ENCODE peak calls at places on chromosomes 6 and 20, in eight cellular contexts. T is skeletal muscle cell; O is fibroblast of mammary gland; I is stimulated activated CD4-positive, alpha-beta T cell treated with anti-CD3 and anti-CD28 coated beads, TNF-alpha, amount 100 ng/mL, for 1 hour; A is mucosa of gallbladder; V is non-pigmented ciliary epithelial cell; Q is MV-4-11; N is progenitor cell of endocrine pancreas. U is an unnamed sample.

GRCh38 chr6:170178561-170179477 is 112.1 kb downstream of the DLL1 start:
- DNase-seq in V (peak), Q (no peak), O (peak), A (peak), I (no peak), T (no peak), N (no peak), U (no peak)

GRCh38 chr6:127641905-127642304 is 64.9 kb downstream of the C6orf58 start:
- DNase-seq in T (no peak), A (no peak), V (peak), I (no peak), O (peak), N (no peak), Q (peak), U (no peak)

GRCh38 chr6:89140347-89141159 is 5.3 kb upstream of the PM20D2 start:
- DNase-seq in N (no peak), A (no peak), I (no peak), O (peak), V (no peak), Q (no peak), T (no peak), U (no peak)

GRCh38 chr20:47350691-47351545 is 5.6 kb downstream of the ZMYND8 start:
- DNase-seq in O (no peak), Q (no peak), I (no peak), T (no peak), A (no peak), N (no peak), V (no peak), U (no peak)

GRCh38 chr6:7461416-7461815 is 71.8 kb downstream of the RIOK1 start:
- DNase-seq in I (no peak), A (no peak), Q (no peak), T (no peak), N (no peak), V (no peak), O (no peak), U (no peak)

GRCh38 chr6:170068496-170068895 is 222.4 kb downstream of the DLL1 start:
- DNase-seq in N (no peak), T (no peak), O (no peak), A (no peak), V (no peak), Q (no peak), I (no peak), U (peak)

GRCh38 chr6:79230149-79230548 is 4.3 kb downstream of the HMGN3 start:
- DNase-seq in Q (no peak), T (no peak), O (no peak), N (no peak), I (no peak), A (no peak), V (no peak), U (no peak)

GRCh38 chr6:6516643-6517042 is 71.9 kb upstream of the LY86 start:
- DNase-seq in A (no peak), V (no peak), O (peak), N (no peak), T (no peak), Q (no peak), I (no peak), U (no peak)

GRCh38 chr6:138105880-138106664 is 1.1 kb downstream of the PERP start:
- DNase-seq in A (no peak), I (no peak), T (no peak), V (no peak), Q (no peak), N (no peak), O (no peak), U (no peak)

GRCh38 chr6:142474446-142475289 is 172.9 kb downstream of the ADGRG6 start:
- DNase-seq in Q (peak), A (no peak), V (peak), I (no peak), N (peak), O (peak), T (peak), U (peak)

GRCh38 chr6:108914235-108915022 is 66.2 kb downstream of the ARMC2 start:
- DNase-seq in O (peak), Q (no peak), T (no peak), N (no peak), I (no peak), A (peak), V (no peak), U (no peak)

GRCh38 chr6:33191383-33192104 is 723 bp downstream of the COL11A2 start:
- DNase-seq in T (no peak), Q (no peak), N (no peak), I (no peak), A (no peak), V (no peak), O (no peak), U (no peak)

GRCh38 chr6:165987483-165988305 is 180.0 kb downstream of the TBXT start:
- DNase-seq in V (no peak), Q (no peak), A (peak), O (peak), T (peak), I (no peak), N (peak), U (peak)

GRCh38 chr20:32823078-32823477 is 3.3 kb downstream of the MAPRE1 start:
- DNase-seq in I (no peak), A (no peak), Q (peak), N (no peak), O (peak), T (peak), V (peak), U (no peak)

GRCh38 chr20:57390604-57391438 is at the start of gene RBM38:
- DNase-seq in I (peak), O (peak), T (no peak), A (peak), Q (peak), N (peak), V (no peak), U (peak)

GRCh38 chr20:62643521-62644043 is 1.3 kb downstream of the SLCO4A1 start:
- DNase-seq in N (no peak), A (no peak), I (no peak), V (no peak), O (peak), Q (no peak), T (no peak), U (no peak)

GRCh38 chr20:623704-624103 is 13.6 kb upstream of the TCF15 start:
- DNase-seq in T (no peak), I (no peak), V (no peak), A (no peak), O (no peak), N (no peak), Q (no peak), U (no peak)

GRCh38 chr20:44936510-44936909 is 23.7 kb downstream of the TOMM34 start:
- DNase-seq in A (no peak), V (no peak), N (no peak), Q (no peak), O (no peak), I (no peak), T (no peak), U (no peak)

GRCh38 chr6:131909408-131910218 is 41.6 kb downstream of the CCN2 start:
- DNase-seq in T (no peak), O (peak), I (peak), A (peak), N (peak), Q (peak), V (no peak), U (peak)